ENCODE peak calls at places on chromosome 16, in seven cellular contexts. T is GM23338, N is HL-60, K is HCT116, O is Panc1, H is GM12878, Y is HepG2. X is an unnamed sample.

GRCh38 chr16:12081048-12081404 is 104.5 kb downstream of the SNX29 start:
- DNase-seq in T (no peak), N (no peak), K (no peak), O (no peak), H (no peak), Y (no peak), X (no peak)

GRCh38 chr16:57533618-57534336 is 2.6 kb downstream of the CCDC102A start:
- DNase-seq in T (no peak), N (no peak), K (no peak), O (no peak), H (no peak), Y (no peak), X (no peak)

GRCh38 chr16:8310816-8311215 is 279.5 kb downstream of the TMEM114 start:
- DNase-seq in T (no peak), N (no peak), K (no peak), O (no peak), H (no peak), Y (no peak), X (no peak)

GRCh38 chr16:84096447-84097005 is 20.2 kb downstream of the MBTPS1 start:
- DNase-seq in T (no peak), N (no peak), K (no peak), O (peak; percentile 51), H (no peak), Y (peak; percentile 95), X (peak; percentile 70)

GRCh38 chr16:47142469-47143328 is 1.0 kb downstream of the NETO2 start:
- DNase-seq in T (peak; percentile 28), N (no peak), K (no peak), O (no peak), H (no peak), Y (no peak), X (peak; percentile 36)

GRCh38 chr16:85523602-85524364 is 89.3 kb upstream of the GSE1 start:
- DNase-seq in T (peak; percentile 65), N (peak; percentile 36), K (no peak), O (no peak), H (no peak), Y (peak; percentile 82), X (no peak)

GRCh38 chr16:66263973-66264310 is 102.5 kb upstream of the CDH5 start:
- DNase-seq in T (no peak), N (no peak), K (no peak), O (no peak), H (no peak), Y (no peak), X (no peak)

GRCh38 chr16:49407873-49408565 is 34.4 kb downstream of the C16orf78 start:
- DNase-seq in T (peak; percentile 94), N (peak; percentile 28), K (peak; percentile 78), O (peak; percentile 32), H (peak; percentile 64), Y (peak; percentile 76), X (peak; percentile 71)

GRCh38 chr16:4212934-4213296 is 29.0 kb downstream of the SRL start:
- DNase-seq in T (no peak), N (no peak), K (peak; percentile 13), O (no peak), H (no peak), Y (peak; percentile 72), X (peak; percentile 61)

GRCh38 chr16:8614435-8615029 is 7.0 kb upstream of the METTL22 start:
- DNase-seq in T (no peak), N (no peak), K (no peak), O (no peak), H (no peak), Y (no peak), X (no peak)

GRCh38 chr16:11909653-11910551 is 5.9 kb downstream of the GSPT1 start:
- DNase-seq in T (no peak), N (no peak), K (no peak), O (no peak), H (no peak), Y (no peak), X (no peak)

GRCh38 chr16:67967183-67967955 is 1.1 kb downstream of the SLC12A4 start:
- DNase-seq in T (no peak), N (no peak), K (no peak), O (no peak), H (no peak), Y (no peak), X (no peak)

GRCh38 chr16:70777973-70778406 is 23.0 kb downstream of the VAC14 start:
- DNase-seq in T (no peak), N (no peak), K (no peak), O (no peak), H (no peak), Y (no peak), X (peak; percentile 35)

GRCh38 chr16:14186954-14187306 is 115.8 kb downstream of the MRTFB start:
- DNase-seq in T (no peak), N (no peak), K (no peak), O (no peak), H (no peak), Y (no peak), X (no peak)

GRCh38 chr16:58019866-58020538 is 5.6 kb upstream of the MMP15 start:
- DNase-seq in T (no peak), N (no peak), K (no peak), O (no peak), H (no peak), Y (no peak), X (no peak)

GRCh38 chr16:87252269-87252970 is 64.8 kb downstream of the C16orf95 start:
- DNase-seq in T (no peak), N (no peak), K (no peak), O (no peak), H (no peak), Y (no peak), X (no peak)

GRCh38 chr16:50863673-50864144 is 121.8 kb downstream of the CYLD start:
- DNase-seq in T (no peak), N (no peak), K (no peak), O (no peak), H (no peak), Y (no peak), X (no peak)

GRCh38 chr16:53773150-53773846 is 69.3 kb downstream of the FTO start:
- DNase-seq in T (peak; percentile 74), N (peak; percentile 8), K (no peak), O (no peak), H (peak; percentile 13), Y (peak; percentile 81), X (peak; percentile 83)
- TF ChIP-seq REST in T (no peak), N (no peak), K (no peak), O (no peak), H (no peak), Y (no peak), X (no peak)

DNA sequence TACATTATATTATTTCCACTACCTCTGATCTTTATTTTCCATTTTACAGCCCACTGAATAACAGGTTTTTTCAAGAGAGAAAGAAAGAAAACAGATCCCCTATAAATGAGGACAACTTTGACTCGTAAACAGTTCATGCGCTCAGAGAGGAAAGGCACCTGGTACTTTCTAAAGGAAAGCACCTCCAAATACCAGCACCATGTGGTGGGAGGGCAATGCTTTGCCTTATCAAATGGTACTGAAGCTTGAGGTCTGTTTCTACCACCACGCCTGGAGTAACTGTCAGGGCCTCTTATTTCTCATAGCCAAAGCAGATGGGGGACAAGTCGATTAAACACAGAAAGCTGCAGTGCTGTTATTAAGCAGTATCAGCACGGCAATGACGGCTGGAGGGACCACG is 510.3 kb upstream of the ZFHX3 start:
- DNase-seq in T (no peak), N (no peak), K (no peak), O (no peak), H (peak; percentile 15), Y (no peak), X (no peak)
- TF ChIP-seq REST in T (no peak), N (no peak), K (no peak), O (no peak), H (no peak), Y (no peak), X (no peak)

DNA sequence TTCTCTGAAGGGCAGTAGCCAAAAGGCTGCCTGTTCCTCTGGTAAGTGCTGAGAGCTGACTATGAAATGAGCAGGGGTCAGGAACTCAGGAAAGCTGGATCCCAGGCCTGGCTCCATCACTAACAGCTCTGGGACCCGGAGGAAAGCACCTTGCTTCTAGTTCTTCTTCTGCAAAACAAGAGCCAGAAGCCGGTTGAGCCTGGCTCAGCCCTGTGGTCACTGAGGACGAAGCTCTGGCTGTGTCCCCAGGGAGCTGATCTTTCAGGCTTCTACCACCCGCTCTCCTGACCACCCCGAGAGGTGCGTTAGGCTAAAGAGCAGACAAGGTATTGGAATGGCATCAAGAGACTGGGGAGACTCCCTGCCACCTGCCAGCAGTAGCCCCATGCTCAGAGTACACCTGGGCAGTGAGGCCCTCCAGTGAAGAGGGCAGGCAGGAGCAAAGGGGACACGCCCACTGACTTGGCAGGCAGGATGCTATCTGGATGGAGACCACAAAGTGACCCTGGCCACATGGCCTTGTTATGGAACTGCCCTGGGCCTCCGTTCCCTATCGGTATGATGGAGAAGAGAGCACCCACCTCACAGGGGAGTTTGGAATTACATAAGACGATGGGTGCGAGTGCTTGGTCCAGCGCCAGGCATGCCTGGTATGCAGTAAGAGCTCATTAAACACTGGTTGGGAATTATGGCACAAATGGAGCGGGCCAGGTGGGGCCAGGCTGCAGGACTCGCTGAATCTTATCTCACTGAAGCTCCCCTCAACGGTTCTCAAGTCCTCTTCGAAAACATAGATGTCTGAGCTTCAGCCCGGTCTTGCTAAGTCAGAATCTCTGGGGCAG is 61.4 kb downstream of the COG7 start:
- DNase-seq in T (no peak), N (no peak), K (no peak), O (no peak), H (no peak), Y (no peak), X (no peak)
- TF ChIP-seq REST in T (no peak), N (no peak), K (no peak), O (no peak), H (no peak), Y (no peak), X (no peak)

GRCh38 chr16:19705843-19706242 is 12.2 kb downstream of the KNOP1 start:
- DNase-seq in T (no peak), N (no peak), K (no peak), O (no peak), H (no peak), Y (no peak), X (no peak)

GRCh38 chr16:19706846-19707245 is 11.2 kb downstream of the KNOP1 start:
- DNase-seq in T (no peak), N (no peak), K (no peak), O (no peak), H (no peak), Y (no peak), X (no peak)

GRCh38 chr16:19709381-19710136 is 8.5 kb downstream of the KNOP1 start:
- DNase-seq in T (no peak), N (no peak), K (no peak), O (no peak), H (no peak), Y (no peak), X (no peak)

GRCh38 chr16:19708498-19709205 is 9.4 kb downstream of the KNOP1 start:
- DNase-seq in T (no peak), N (no peak), K (no peak), O (no peak), H (no peak), Y (no peak), X (no peak)

DNA sequence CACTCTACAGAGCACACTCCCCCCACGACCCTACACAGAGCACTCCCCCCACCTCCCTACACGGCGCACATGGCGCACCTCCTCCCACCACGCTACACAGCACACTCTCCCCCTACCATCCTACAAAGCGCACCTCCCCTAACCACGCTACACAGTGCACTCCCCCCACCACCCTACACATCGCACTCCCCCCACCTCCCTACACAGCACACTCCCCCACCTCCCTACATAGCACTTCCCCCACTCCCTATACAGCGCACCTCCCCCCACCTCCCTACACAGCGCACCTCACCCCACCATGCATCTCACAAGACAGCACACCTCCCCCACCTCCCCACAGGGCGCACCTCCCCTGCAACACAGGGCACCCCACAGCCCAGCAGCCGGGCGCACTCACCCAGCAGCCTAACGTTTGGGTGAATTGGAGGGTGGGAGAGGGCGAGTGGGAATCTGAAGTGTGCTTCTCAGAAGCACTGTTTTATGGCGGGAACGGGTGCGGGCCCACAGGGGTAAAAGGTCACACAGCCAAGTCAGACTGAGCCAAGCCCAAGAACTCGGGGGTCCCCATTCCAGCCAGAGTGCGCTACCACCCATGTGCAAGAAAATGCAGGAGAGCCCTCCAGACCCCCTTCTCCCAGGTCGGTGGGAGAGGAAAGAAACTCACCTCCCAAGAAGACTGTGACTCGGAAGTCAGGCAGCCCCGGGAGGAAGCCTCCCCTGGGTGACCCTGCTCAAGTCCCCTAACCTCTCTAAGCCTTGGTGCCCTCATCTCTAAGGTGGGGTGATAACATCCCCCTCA is 10.1 kb downstream of the KNOP1 start:
- DNase-seq in T (peak; percentile 47), N (no peak), K (no peak), O (no peak), H (no peak), Y (no peak), X (no peak)
- TF ChIP-seq REST in T (no peak), N (no peak), K (no peak), O (no peak), H (no peak), Y (no peak), X (no peak)